ENCODE peak calls at places on chromosome 7, in eight cellular contexts. R is activated CD4-positive, alpha-beta T cell treated with anti-CD3 and anti-CD28 coated beads, Interleukin-2, amount 50 U/mL, for 4 hours; I is stimulated activated CD4-positive, alpha-beta T cell treated with anti-CD3 and anti-CD28 coated beads, TNF-alpha, amount 100 ng/mL, for 1 hour; G is fibroblast of lung; L is coronary artery; K is T-helper 22 cell; D is tibial nerve; U is activated CD8-positive, alpha-beta T cell treated with anti-CD3 and anti-CD28 coated beads for 36 hours. F is an unnamed sample.

GRCh38 chr7:128727239-128727638 is 11.9 kb upstream of the CALU start:
- DNase-seq in R (no peak), I (no peak), G (no peak), L (no peak), K (no peak), D (no peak), U (no peak), F (no peak)

GRCh38 chr7:125670926-125671572 is 741.4 kb upstream of the POT1 start:
- DNase-seq in R (no peak), I (no peak), G (peak; percentile 33), L (no peak), K (no peak), D (no peak), U (no peak), F (peak; percentile 25)

GRCh38 chr7:44279731-44280505 is 45.5 kb downstream of the CAMK2B start:
- DNase-seq in R (no peak), I (no peak), G (no peak), L (peak; percentile 64), K (no peak), D (no peak), U (no peak), F (no peak)

GRCh38 chr7:137146552-137146961 is 197.0 kb downstream of the PTN start:
- DNase-seq in R (no peak), I (no peak), G (peak; percentile 48), L (no peak), K (no peak), D (no peak), U (no peak), F (no peak)

GRCh38 chr7:13852281-13852968 is 137.0 kb downstream of the ETV1 start:
- DNase-seq in R (no peak), I (no peak), G (peak; percentile 54), L (no peak), K (no peak), D (no peak), U (no peak), F (no peak)

GRCh38 chr7:5780801-5781496 is 514 bp downstream of the RNF216 start:
- DNase-seq in R (peak; percentile 9), I (peak; percentile 2), G (peak; percentile 32), L (peak; percentile 78), K (no peak), D (peak; percentile 15), U (peak; percentile 35), F (no peak)

GRCh38 chr7:117588352-117588794 is 108.5 kb downstream of the CFTR start:
- DNase-seq in R (no peak), I (no peak), G (peak; percentile 88), L (no peak), K (no peak), D (no peak), U (no peak), F (no peak)

GRCh38 chr7:96321041-96321669 is 743 bp downstream of the SLC25A13 start:
- DNase-seq in R (peak; percentile 40), I (peak; percentile 32), G (peak; percentile 84), L (peak; percentile 88), K (no peak), D (peak; percentile 84), U (peak; percentile 76), F (no peak)

GRCh38 chr7:120273476-120273975 is 551 bp downstream of the KCND2 start:
- DNase-seq in R (no peak), I (no peak), G (peak; percentile 28), L (no peak), K (no peak), D (no peak), U (peak; percentile 17), F (no peak)

GRCh38 chr7:30285067-30285530 is 702 bp downstream of the ZNRF2 start:
- DNase-seq in R (peak; percentile 32), I (peak; percentile 16), G (peak; percentile 24), L (no peak), K (peak; percentile 21), D (no peak), U (peak; percentile 45), F (no peak)

F was measured in glomerular endothelial cell.